ENCODE peak calls at places on chromosomes 6 and 20, in nine cellular contexts. L is lung, I is lower lobe of right lung, N is BE2C, Z is body of pancreas, E is cardiac muscle cell, R is tibial artery, D is adrenal gland, W is ovary. F is an unnamed sample.

GRCh38 chr6:9745966-9746365 is 668.9 kb downstream of the TFAP2A start:
- DNase-seq in R (no peak), W (no peak), Z (no peak), I (no peak), D (no peak), E (no peak), L (no peak), N (no peak), F (no peak)

GRCh38 chr20:5835234-5835845 is 85.1 kb downstream of the SHLD1 start:
- DNase-seq in Z (peak; percentile 78), E (peak; percentile 60), D (peak; percentile 92), I (no peak), L (no peak), R (no peak), W (peak; percentile 46), N (peak; percentile 75), F (peak; percentile 46)

GRCh38 chr6:31568537-31568961 is 3.5 kb upstream of the LTA start:
- DNase-seq in I (no peak), W (no peak), R (no peak), N (no peak), Z (no peak), E (no peak), D (no peak), L (no peak), F (no peak)

GRCh38 chr6:144330017-144330416 is 44.9 kb downstream of the UTRN start:
- DNase-seq in N (no peak), E (no peak), D (no peak), W (no peak), Z (no peak), L (no peak), R (no peak), I (no peak), F (no peak)

GRCh38 chr20:47821481-47822100 is 36.3 kb upstream of the SULF2 start:
- DNase-seq in Z (no peak), L (no peak), N (no peak), D (no peak), E (no peak), R (peak; percentile 43), I (no peak), W (no peak), F (no peak)

GRCh38 chr6:131013495-131013894 is 49.5 kb downstream of the EPB41L2 start:
- DNase-seq in L (no peak), Z (no peak), E (peak; percentile 94), N (no peak), D (no peak), W (no peak), I (no peak), R (no peak), F (no peak)

GRCh38 chr6:16092140-16092539 is 36.7 kb upstream of the MYLIP start:
- DNase-seq in D (no peak), R (no peak), L (no peak), W (no peak), E (no peak), Z (no peak), I (no peak), N (no peak), F (no peak)

GRCh38 chr6:1390071-1390804 is 862 bp downstream of the FOXF2 start:
- DNase-seq in I (no peak), Z (no peak), N (no peak), R (no peak), W (no peak), D (no peak), L (no peak), E (peak; percentile 68), F (no peak)

GRCh38 chr6:132114201-132114860 is 163.2 kb upstream of the CCN2 start:
- DNase-seq in E (peak; percentile 24), N (no peak), L (no peak), R (no peak), I (no peak), W (no peak), Z (no peak), D (no peak), F (no peak)

GRCh38 chr6:170287371-170287876 is 3.5 kb downstream of the DLL1 start:
- DNase-seq in E (no peak), W (no peak), N (no peak), L (no peak), Z (peak; percentile 17), R (no peak), D (no peak), I (no peak), F (no peak)

GRCh38 chr20:57870597-57871236 is 160.9 kb upstream of the PMEPA1 start:
- DNase-seq in W (no peak), R (no peak), L (peak; percentile 24), D (no peak), I (no peak), N (no peak), E (no peak), Z (no peak), F (no peak)

GRCh38 chr20:50172347-50173013 is 18.1 kb upstream of the CEBPB start:
- DNase-seq in N (peak; percentile 83), D (peak; percentile 95), E (peak; percentile 83), Z (peak; percentile 91), W (peak; percentile 92), I (peak; percentile 92), L (peak; percentile 85), R (peak; percentile 95), F (peak; percentile 96)

GRCh38 chr6:54191460-54191859 is 80.2 kb downstream of the MLIP start:
- DNase-seq in L (no peak), D (no peak), Z (no peak), E (peak; percentile 81), W (no peak), R (no peak), N (no peak), I (no peak), F (no peak)

GRCh38 chr20:8095648-8096572 is 36.2 kb upstream of the PLCB1 start:
- DNase-seq in W (no peak), N (no peak), E (peak; percentile 49), D (no peak), L (no peak), I (no peak), Z (no peak), R (no peak), F (no peak)

GRCh38 chr6:28988536-28989415 is 16.3 kb downstream of the ZNF311 start:
- DNase-seq in W (peak; percentile 68), I (peak; percentile 79), D (peak; percentile 66), Z (peak; percentile 29), R (no peak), L (peak; percentile 62), N (peak; percentile 90), E (peak; percentile 86), F (peak; percentile 78)

GRCh38 chr6:37008484-37009186 is 3.2 kb downstream of the FGD2 start:
- DNase-seq in R (no peak), I (no peak), Z (no peak), W (no peak), L (no peak), D (no peak), E (no peak), N (no peak), F (no peak)

GRCh38 chr6:154156135-154156948 is 117.3 kb downstream of the OPRM1 start:
- DNase-seq in L (peak; percentile 59), R (no peak), Z (peak; percentile 62), N (peak; percentile 26), I (peak; percentile 65), W (no peak), E (peak; percentile 57), D (no peak), F (no peak)

DNA sequence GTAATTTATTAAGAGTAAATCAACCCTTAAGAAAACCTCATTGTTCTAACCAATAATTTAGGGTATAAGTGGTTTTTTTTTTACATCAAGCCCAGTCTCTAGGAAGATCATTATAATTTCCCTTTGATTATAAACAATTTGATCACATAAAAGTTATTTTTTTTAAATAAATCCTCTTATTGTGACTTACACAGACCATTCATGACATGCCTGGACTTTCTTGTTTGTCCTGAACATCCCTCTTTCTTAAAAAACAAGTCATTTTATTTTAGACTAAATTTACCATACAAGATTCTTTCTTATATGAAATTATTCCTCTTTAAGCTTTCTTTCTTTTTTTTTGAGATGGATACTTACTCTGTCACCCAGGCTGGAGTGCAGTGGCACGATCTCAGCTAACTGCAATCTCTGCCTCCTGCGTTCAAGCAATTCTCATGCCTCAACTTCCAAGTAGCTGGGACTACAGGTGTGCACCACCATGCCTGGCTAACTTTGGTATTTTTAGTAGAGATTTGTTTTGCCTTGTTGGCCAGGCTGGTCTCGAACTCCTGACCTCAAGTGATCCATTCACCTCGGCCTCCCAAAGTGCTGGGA is 53.6 kb upstream of the AGPAT4 start:
- DNase-seq in D (no peak), W (no peak), N (no peak), E (no peak), I (no peak), Z (no peak), R (no peak), L (no peak), F (no peak)
- H3K9me3 ChIP-seq in D (no peaks in the 10 kb centered on the region), W (no peaks in the 10 kb centered on the region), N (peaks cover 3% of the 10 kb centered on the region), E (peaks cover 4% of the 10 kb centered on the region), I (peaks cover 3% of the 10 kb centered on the region), Z (no peaks in the 10 kb centered on the region), R (no peaks in the 10 kb centered on the region), L (no peaks in the 10 kb centered on the region), F (no peaks in the 10 kb centered on the region)

GRCh38 chr6:13926378-13926777 is 1.6 kb downstream of the RNF182 start:
- DNase-seq in N (no peak), Z (no peak), L (no peak), D (no peak), W (no peak), E (no peak), R (no peak), I (no peak), F (no peak)

GRCh38 chr6:13924146-13924948 is 405 bp upstream of the RNF182 start:
- DNase-seq in R (peak; percentile 71), D (no peak), I (peak; percentile 57), L (no peak), N (peak; percentile 14), W (peak; percentile 54), E (peak; percentile 57), Z (peak; percentile 19), F (peak; percentile 71)

GRCh38 chr6:13923527-13924145 is 1.1 kb upstream of the RNF182 start:
- DNase-seq in I (no peak), N (no peak), L (no peak), Z (no peak), D (no peak), E (peak; percentile 27), R (no peak), W (no peak), F (no peak)

GRCh38 chr6:13927203-13927602 is 2.5 kb downstream of the RNF182 start:
- DNase-seq in L (no peak), E (no peak), I (no peak), W (no peak), D (no peak), N (no peak), Z (no peak), R (no peak), F (no peak)

GRCh38 chr6:13924949-13925881 is at the start of gene RNF182:
- DNase-seq in E (no peak), I (no peak), Z (peak; percentile 48), R (no peak), D (no peak), L (no peak), W (no peak), N (peak; percentile 61), F (no peak)
- H3K27me3 ChIP-seq in E (peaks cover 43% of the 10 kb centered on the region), I (peaks cover 77% of the 10 kb centered on the region), Z (peaks cover 15% of the 10 kb centered on the region), R (no peaks in the 10 kb centered on the region), D (peaks cover 53% of the 10 kb centered on the region), L (no peaks in the 10 kb centered on the region), W (no peaks in the 10 kb centered on the region), N (peaks cover 26% of the 10 kb centered on the region), F (no peaks in the 10 kb centered on the region)

GRCh38 chr6:19150307-19150706 is 686.9 kb upstream of the ID4 start:
- DNase-seq in N (no peak), E (no peak), L (no peak), R (no peak), D (no peak), I (no peak), W (no peak), Z (no peak), F (no peak)
- H3K9me3 ChIP-seq in N (no peaks in the 10 kb centered on the region), E (no peaks in the 10 kb centered on the region), L (no peaks in the 10 kb centered on the region), R (no peaks in the 10 kb centered on the region), D (no peaks in the 10 kb centered on the region), I (no peaks in the 10 kb centered on the region), W (no peaks in the 10 kb centered on the region), Z (no peaks in the 10 kb centered on the region), F (no peaks in the 10 kb centered on the region)

GRCh38 chr20:992801-993535 is 9.1 kb downstream of the RSPO4 start:
- DNase-seq in D (no peak), W (no peak), Z (no peak), N (no peak), E (no peak), L (no peak), I (peak; percentile 22), R (no peak), F (no peak)
- H3K27me3 ChIP-seq in D (peaks cover 6% of the 10 kb centered on the region), W (no peaks in the 10 kb centered on the region), Z (peaks cover 3% of the 10 kb centered on the region), N (no peaks in the 10 kb centered on the region), E (no peaks in the 10 kb centered on the region), L (no peaks in the 10 kb centered on the region), I (peaks cover 5% of the 10 kb centered on the region), R (no peaks in the 10 kb centered on the region), F (no peaks in the 10 kb centered on the region)

F was measured in right cardiac atrium.